ENCODE peak calls at places on chromosomes 2 and 18, in six cellular contexts. Q is BJ, G is Ammon's horn, O is NCI-H1105, F is substantia nigra, T is gastrocnemius medialis. K is an unnamed sample.

GRCh38 chr2:64640153-64641044 is 13.3 kb downstream of the SERTAD2 start:
- DNase-seq in Q (no peak), G (no peak), O (no peak), F (no peak), T (no peak), K (no peak)

GRCh38 chr2:45675130-45675812 is 23.8 kb downstream of the PRKCE start:
- DNase-seq in Q (no peak), G (no peak), O (peak; percentile 9), F (no peak), T (no peak), K (no peak)

GRCh38 chr2:158685646-158686045 is 109.5 kb upstream of the DAPL1 start:
- DNase-seq in Q (no peak), G (no peak), O (no peak), F (no peak), T (no peak), K (no peak)

GRCh38 chr2:238487652-238488346 is 61.1 kb downstream of the ASB1 start:
- DNase-seq in Q (no peak), G (no peak), O (no peak), F (no peak), T (no peak), K (no peak)

GRCh38 chr2:151878655-151879563 is 50.7 kb upstream of the ARL5A start:
- DNase-seq in Q (no peak), G (no peak), O (no peak), F (no peak), T (no peak), K (no peak)

GRCh38 chr2:221476195-221476594 is 95.9 kb downstream of the EPHA4 start:
- DNase-seq in Q (no peak), G (no peak), O (no peak), F (no peak), T (no peak), K (no peak)

GRCh38 chr18:55384115-55384514 is 203.9 kb downstream of the TCF4 start:
- DNase-seq in Q (no peak), G (no peak), O (no peak), F (no peak), T (no peak), K (no peak)

GRCh38 chr2:11140492-11140891 is 14.8 kb upstream of the SLC66A3 start:
- DNase-seq in Q (peak; percentile 3), G (no peak), O (no peak), F (no peak), T (no peak), K (no peak)

GRCh38 chr2:20992201-20992711 is 51.6 kb downstream of the APOB start:
- DNase-seq in Q (peak; percentile 56), G (no peak), O (no peak), F (no peak), T (no peak), K (no peak)

GRCh38 chr2:231297108-231297908 is 98.2 kb upstream of the B3GNT7 start:
- DNase-seq in Q (no peak), G (peak; percentile 88), O (no peak), F (no peak), T (peak; percentile 18), K (no peak)

GRCh38 chr2:64023485-64024258 is 4.4 kb upstream of the VPS54 start:
- DNase-seq in Q (no peak), G (no peak), O (no peak), F (no peak), T (no peak), K (no peak)

GRCh38 chr2:104758199-104758620 is 95.7 kb upstream of the POU3F3 start:
- DNase-seq in Q (no peak), G (no peak), O (no peak), F (no peak), T (no peak), K (no peak)